ENCODE peak calls at places on chromosomes 1 and 21, in seven cellular contexts. Y, H, I, C, M, Z and K are unnamed samples.

GRCh38 chr1:190667914-190668313 is 190.2 kb upstream of the BRINP3 start:
- DNase-seq in H (no peak), M (no peak), I (no peak), C (no peak), Z (no peak), Y (no peak), K (no peak)

GRCh38 chr1:228174482-228175315 is 9.1 kb downstream of the IBA57 start:
- DNase-seq in Y (no peak), I (no peak), M (no peak), H (no peak), C (peak), Z (no peak), K (no peak)

GRCh38 chr1:37845049-37845646 is 14.2 kb downstream of the MTF1 start:
- DNase-seq in C (no peak), H (no peak), Y (no peak), I (no peak), Z (no peak), M (no peak), K (no peak)

GRCh38 chr21:23475518-23476189 is 2131.6 kb downstream of the MRPL39 start:
- DNase-seq in C (no peak), I (no peak), Y (no peak), M (no peak), Z (no peak), H (no peak), K (no peak)

GRCh38 chr21:23593582-23593981 is 2013.7 kb downstream of the MRPL39 start:
- DNase-seq in C (no peak), Z (no peak), M (no peak), I (no peak), H (no peak), Y (no peak), K (no peak)

GRCh38 chr1:59156031-59156430 is 140.9 kb upstream of the FGGY start:
- DNase-seq in M (no peak), C (no peak), Z (no peak), I (no peak), H (no peak), Y (peak), K (no peak)

GRCh38 chr1:921011-921837 is 2.5 kb upstream of the SAMD11 start:
- DNase-seq in C (no peak), Y (no peak), H (peak), M (no peak), Z (no peak), I (no peak), K (no peak)

GRCh38 chr1:29136463-29136915 is 12.8 kb upstream of the TMEM200B start:
- DNase-seq in I (no peak), Y (no peak), C (no peak), H (peak), Z (no peak), M (no peak), K (no peak)

GRCh38 chr1:208850441-208850840 is 606.3 kb upstream of the PLXNA2 start:
- DNase-seq in I (no peak), Y (no peak), C (no peak), M (no peak), Z (no peak), H (no peak), K (no peak)

GRCh38 chr1:32128479-32128878 is 20.6 kb downstream of the KPNA6 start:
- DNase-seq in Z (no peak), M (no peak), I (no peak), C (no peak), Y (no peak), H (no peak), K (no peak)

GRCh38 chr1:64398937-64399336 is 71.0 kb upstream of the CACHD1 start:
- DNase-seq in M (no peak), Z (no peak), Y (no peak), C (no peak), H (no peak), I (no peak), K (no peak)

GRCh38 chr1:101259744-101260148 is 22.9 kb downstream of the S1PR1 start:
- DNase-seq in Y (no peak), M (no peak), Z (peak), H (no peak), I (no peak), C (no peak), K (no peak)

GRCh38 chr1:209232759-209233158 is 350.8 kb upstream of the CAMK1G start:
- DNase-seq in M (no peak), Y (peak), H (no peak), C (no peak), I (no peak), Z (no peak), K (no peak)

GRCh38 chr1:152108899-152109222 is 6.4 kb downstream of the TCHH start:
- DNase-seq in I (no peak), Y (no peak), Z (no peak), H (no peak), C (no peak), M (no peak), K (no peak)

GRCh38 chr1:3366181-3367051 is 88.0 kb upstream of the ARHGEF16 start:
- DNase-seq in M (no peak), I (no peak), H (no peak), Z (no peak), C (no peak), Y (no peak), K (no peak)

GRCh38 chr1:37561794-37562132 is 5.0 kb downstream of the DNALI1 start:
- DNase-seq in M (no peak), H (no peak), Y (no peak), Z (no peak), C (no peak), I (peak), K (no peak)

GRCh38 chr1:39395357-39395831 is 96.0 kb upstream of the BMP8A start:
- DNase-seq in C (no peak), M (no peak), H (no peak), I (no peak), Z (no peak), Y (no peak), K (no peak)

GRCh38 chr21:34865922-34866271 is 183.2 kb downstream of the RUNX1 start:
- DNase-seq in I (peak), H (no peak), Z (no peak), Y (no peak), M (no peak), C (no peak), K (no peak)

GRCh38 chr1:16076871-16077250 is 3.4 kb upstream of the FAM131C start:
- DNase-seq in Y (no peak), I (no peak), Z (no peak), C (no peak), H (no peak), M (no peak), K (no peak)

GRCh38 chr21:20662523-20662922 is 335.7 kb upstream of the NCAM2 start:
- DNase-seq in H (no peak), Z (no peak), Y (no peak), M (no peak), C (no peak), I (no peak), K (no peak)

GRCh38 chr1:177737456-177737855 is 232.4 kb downstream of the SEC16B start:
- DNase-seq in I (no peak), C (no peak), M (no peak), Y (no peak), Z (no peak), H (no peak), K (no peak)

GRCh38 chr1:77319036-77319705 is 37.4 kb downstream of the AK5 start:
- DNase-seq in Z (no peak), Y (no peak), M (no peak), I (no peak), H (no peak), C (no peak), K (no peak)

GRCh38 chr1:217393901-217394300 is 237.0 kb downstream of the GPATCH2 start:
- DNase-seq in C (no peak), Y (peak), M (no peak), I (no peak), Z (no peak), H (no peak), K (no peak)

GRCh38 chr1:39090757-39091156 is 64.6 kb downstream of the NDUFS5 start:
- DNase-seq in C (no peak), H (no peak), Z (no peak), M (no peak), I (no peak), Y (no peak), K (no peak)

GRCh38 chr1:226912587-226913176 is 27.4 kb upstream of the COQ8A start:
- DNase-seq in I (peak), C (no peak), Z (no peak), M (peak), Y (no peak), H (peak), K (peak)

GRCh38 chr1:154975409-154976205 is 1.1 kb downstream of the CKS1B start:
- DNase-seq in Z (no peak), H (peak), Y (no peak), M (no peak), C (peak), I (no peak), K (peak)

DNA sequence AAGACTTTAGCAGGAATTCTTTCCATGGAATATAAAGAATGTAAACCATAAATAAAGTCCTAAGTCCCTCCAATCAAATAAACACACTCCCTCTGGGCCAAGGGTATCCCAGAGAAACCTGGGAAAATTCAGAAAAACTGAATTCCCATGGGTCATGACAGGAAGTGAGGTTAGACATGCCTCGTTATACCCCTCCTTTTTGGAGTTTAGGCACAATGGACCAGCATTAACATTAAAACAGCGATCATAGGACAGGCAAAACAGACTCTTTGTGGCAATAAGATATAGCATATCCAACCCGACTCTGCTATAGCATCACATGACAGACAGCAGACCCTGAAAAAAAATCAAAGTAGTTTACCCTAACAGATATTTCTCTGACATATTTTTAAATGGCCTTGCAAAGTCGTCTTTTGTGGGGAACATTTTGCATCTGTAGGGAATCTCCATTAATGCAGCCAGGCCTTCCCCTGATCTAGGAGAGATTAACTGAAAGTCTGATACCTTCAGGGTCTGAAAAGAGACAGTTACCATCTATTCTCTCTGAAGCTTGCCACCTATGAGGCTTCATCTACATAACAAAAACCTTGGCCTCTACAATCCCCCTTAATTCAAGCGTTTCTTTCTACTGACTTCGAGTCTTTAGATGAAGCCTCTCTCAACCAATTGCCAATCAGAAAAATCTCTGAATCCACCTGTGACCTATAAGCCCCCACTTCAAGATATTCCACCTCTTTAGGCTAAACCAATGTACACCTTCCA is 143.0 kb upstream of the KCNK1 start:
- DNase-seq in M (no peak), Z (no peak), I (no peak), Y (no peak), C (no peak), H (no peak), K (no peak)
- TF ChIP-seq POLR2AphosphoS5 in M (no peak), Z (no peak), I (no peak), Y (no peak), C (no peak), H (no peak), K (no peak)

GRCh38 chr1:45969866-45970265 is 162.6 kb downstream of the PIK3R3 start:
- DNase-seq in Y (no peak), Z (no peak), M (no peak), C (no peak), H (no peak), I (no peak), K (no peak)
- TF ChIP-seq POLR2AphosphoS5 in Y (peak), Z (no peak), M (no peak), C (no peak), H (no peak), I (no peak), K (no peak)

GRCh38 chr1:212478467-212479025 is 45.8 kb downstream of the NENF start:
- DNase-seq in I (no peak), C (no peak), H (no peak), Y (no peak), M (no peak), Z (no peak), K (no peak)

GRCh38 chr1:212477680-212478466 is 45.2 kb downstream of the NENF start:
- DNase-seq in I (no peak), Y (no peak), C (no peak), Z (no peak), H (no peak), M (no peak), K (no peak)

GRCh38 chr1:212479188-212479587 is 46.5 kb downstream of the NENF start:
- DNase-seq in I (no peak), Z (no peak), M (no peak), C (no peak), H (no peak), Y (no peak), K (no peak)

GRCh38 chr1:212475151-212475550 is 42.4 kb downstream of the NENF start:
- DNase-seq in M (no peak), C (no peak), Y (no peak), H (no peak), I (no peak), Z (no peak), K (no peak)

GRCh38 chr1:212477014-212477679 is 44.4 kb downstream of the NENF start:
- DNase-seq in Z (peak), H (peak), Y (peak), I (peak), M (peak), C (peak), K (peak)
- TF ChIP-seq POLR2AphosphoS5 in Z (no peak), H (no peak), Y (peak), I (no peak), M (no peak), C (no peak), K (peak)

GRCh38 chr1:204199579-204199978 is 3.3 kb upstream of the KISS1 start:
- DNase-seq in I (no peak), Z (no peak), C (no peak), M (no peak), Y (no peak), H (no peak), K (no peak)
- TF ChIP-seq POLR2AphosphoS5 in I (no peak), Z (no peak), C (no peak), M (no peak), Y (no peak), H (no peak), K (no peak)

DNA sequence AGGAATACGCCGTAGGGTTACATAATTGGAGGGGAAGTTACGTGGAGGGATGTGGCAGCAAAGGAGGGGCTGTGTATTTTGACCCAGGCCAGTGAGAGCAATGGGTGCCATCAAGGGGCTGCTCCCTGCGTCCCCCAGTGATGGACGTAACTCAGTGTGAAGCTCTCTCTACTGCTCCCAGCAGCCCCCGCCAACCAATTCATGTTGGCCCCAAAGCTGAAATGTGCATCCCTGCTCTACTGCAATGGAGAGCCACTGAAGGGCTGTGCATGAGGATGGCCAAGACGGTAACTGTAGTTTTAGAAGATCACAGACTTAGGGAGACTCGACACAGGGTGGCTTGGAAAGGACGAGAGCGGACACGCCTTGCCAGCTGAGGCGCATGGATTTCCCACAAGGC is 38.3 kb downstream of the PGBD5 start:
- DNase-seq in H (no peak), Y (no peak), C (no peak), Z (no peak), M (no peak), I (no peak), K (no peak)
- TF ChIP-seq POLR2AphosphoS5 in H (no peak), Y (no peak), C (no peak), Z (no peak), M (no peak), I (no peak), K (no peak)

GRCh38 chr1:26496881-26497280 is 24.6 kb downstream of the HMGN2 start:
- DNase-seq in M (no peak), I (no peak), C (no peak), Y (no peak), H (no peak), Z (no peak), K (no peak)

GRCh38 chr1:26498894-26499293 is 26.7 kb downstream of the HMGN2 start:
- DNase-seq in Y (no peak), I (no peak), M (no peak), H (no peak), Z (no peak), C (no peak), K (no peak)

GRCh38 chr1:26500488-26501175 is 28.4 kb downstream of the HMGN2 start:
- DNase-seq in H (peak), C (peak), I (peak), Z (no peak), Y (peak), M (peak), K (peak)
- TF ChIP-seq POLR2AphosphoS5 in H (no peak), C (peak), I (no peak), Z (no peak), Y (peak), M (no peak), K (peak)

GRCh38 chr1:229411434-229412055 is 22.3 kb downstream of the ACTA1 start:
- DNase-seq in H (no peak), C (no peak), Y (no peak), I (no peak), M (no peak), Z (no peak), K (no peak)

GRCh38 chr1:229412056-229412455 is 21.8 kb downstream of the ACTA1 start:
- DNase-seq in M (no peak), H (no peak), C (no peak), I (no peak), Z (no peak), Y (no peak), K (no peak)

GRCh38 chr1:229409616-229410369 is 24.1 kb downstream of the ACTA1 start:
- DNase-seq in Z (no peak), I (no peak), C (no peak), H (no peak), M (no peak), Y (no peak), K (no peak)

GRCh38 chr1:229410370-229410691 is 23.6 kb downstream of the ACTA1 start:
- DNase-seq in H (no peak), C (no peak), I (no peak), Z (no peak), Y (no peak), M (no peak), K (no peak)

GRCh38 chr1:229410692-229411433 is 23.0 kb downstream of the ACTA1 start:
- DNase-seq in M (no peak), Y (no peak), Z (no peak), I (no peak), H (peak), C (no peak), K (peak)
- TF ChIP-seq POLR2AphosphoS5 in M (no peak), Y (no peak), Z (no peak), I (no peak), H (no peak), C (no peak), K (no peak)

GRCh38 chr1:7781923-7782495 is 2.1 kb upstream of the PER3 start:
- DNase-seq in M (no peak), Z (no peak), C (no peak), H (peak), Y (no peak), I (no peak), K (no peak)

GRCh38 chr1:7783178-7783711 is 846 bp upstream of the PER3 start:
- DNase-seq in H (peak), M (no peak), Z (no peak), Y (no peak), C (peak), I (peak), K (no peak)

GRCh38 chr1:7784492-7785071 is 491 bp downstream of the PER3 start:
- DNase-seq in M (no peak), Y (no peak), C (peak), H (no peak), I (no peak), Z (no peak), K (no peak)

GRCh38 chr1:7785108-7785507 is 1.0 kb downstream of the PER3 start:
- DNase-seq in Z (no peak), C (no peak), Y (no peak), M (no peak), I (no peak), H (no peak), K (no peak)

DNA sequence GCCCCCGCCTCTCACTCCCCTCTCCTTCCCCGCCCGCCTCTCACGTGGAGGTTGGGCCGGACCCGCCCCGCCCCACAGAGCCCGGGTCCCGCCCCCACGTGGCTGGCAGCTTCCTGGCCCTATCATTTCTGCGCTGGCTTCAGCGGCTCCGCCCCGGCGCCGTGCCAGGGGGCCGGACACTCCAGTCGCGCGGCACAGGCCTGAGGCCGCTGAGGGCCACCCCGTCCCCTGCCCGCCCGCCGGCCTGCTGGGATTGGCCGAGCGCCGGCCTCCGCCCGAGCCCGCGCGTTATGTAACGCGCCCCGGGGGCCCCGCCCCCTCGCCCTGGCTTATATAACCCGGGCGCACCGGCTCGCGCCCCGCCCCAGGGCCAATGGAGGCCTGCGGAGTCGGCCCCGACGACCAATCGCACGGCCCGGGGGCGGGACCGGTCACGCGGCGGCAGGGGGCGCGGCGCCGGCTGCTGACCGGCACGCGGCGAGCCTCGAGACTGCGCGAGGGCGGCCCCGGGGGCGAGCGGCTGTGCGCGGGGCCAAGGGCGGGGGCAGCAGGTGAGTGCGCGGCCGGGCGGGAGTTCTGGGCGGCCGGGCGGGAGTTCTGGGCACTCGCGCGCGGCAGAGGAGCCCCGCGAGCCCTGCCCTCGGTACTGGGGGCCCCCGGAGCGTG is at the start of gene PER3:
- DNase-seq in I (peak), H (peak), M (peak), C (peak), Y (peak), Z (peak), K (peak)
- TF ChIP-seq POLR2AphosphoS5 in I (no peak), H (peak), M (no peak), C (peak), Y (peak), Z (no peak), K (peak)